ENCODE peak calls at places on chromosomes 13 and 19, in ten cellular contexts. X is GM20000, D is MCF 10A, U is IMR-90, I is lower leg skin, N is AG04450, J is upper lobe of right lung, G is breast epithelium, F is fibroblast of mammary gland, R is colonic mucosa. C is an unnamed sample.

GRCh38 chr19:24033962-24034342 is 53.0 kb upstream of the ZNF254 start:
- DNase-seq in X (peak), D (peak), U (peak), I (peak), N (peak), J (peak), G (peak), F (peak), R (peak), C (no peak)

GRCh38 chr13:38767506-38768265 is 80.8 kb downstream of the FREM2 start:
- DNase-seq in X (no peak), D (peak), U (no peak), I (no peak), N (no peak), J (no peak), G (no peak), F (no peak), R (no peak), C (no peak)

GRCh38 chr13:99345345-99345744 is 38.1 kb upstream of the GPR183 start:
- DNase-seq in X (no peak), D (no peak), U (no peak), I (no peak), N (no peak), J (no peak), G (no peak), F (no peak), R (no peak), C (no peak)

GRCh38 chr13:114268344-114269280 is 12.8 kb upstream of the UPF3A start:
- DNase-seq in X (no peak), D (no peak), U (no peak), I (no peak), N (no peak), J (no peak), G (no peak), F (no peak), R (no peak), C (no peak)

GRCh38 chr19:40464059-40465024 is 1.2 kb downstream of the BLVRB start:
- DNase-seq in X (peak), D (peak), U (peak), I (peak), N (peak), J (peak), G (peak), F (peak), R (peak), C (peak)

GRCh38 chr19:2905918-2906519 is 5.3 kb downstream of the ZNF57 start:
- DNase-seq in X (no peak), D (no peak), U (no peak), I (peak), N (no peak), J (no peak), G (no peak), F (no peak), R (no peak), C (no peak)

GRCh38 chr19:3785464-3785937 is 680 bp downstream of the MATK start:
- DNase-seq in X (no peak), D (no peak), U (no peak), I (no peak), N (no peak), J (no peak), G (no peak), F (no peak), R (no peak), C (no peak)

GRCh38 chr19:46115396-46116109 is 8.9 kb downstream of the IGFL3 start:
- DNase-seq in X (peak), D (peak), U (peak), I (no peak), N (peak), J (no peak), G (no peak), F (peak), R (no peak), C (no peak)

GRCh38 chr19:34500656-34501120 is 19.1 kb downstream of the WTIP start:
- DNase-seq in X (peak), D (no peak), U (no peak), I (peak), N (no peak), J (peak), G (no peak), F (no peak), R (no peak), C (no peak)

GRCh38 chr13:44402902-44403719 is 29.5 kb downstream of the SERP2 start:
- DNase-seq in X (no peak), D (no peak), U (no peak), I (no peak), N (no peak), J (no peak), G (peak), F (no peak), R (peak), C (peak)

GRCh38 chr13:108618233-108618632 is 11.2 kb upstream of the MYO16 start:
- DNase-seq in X (no peak), D (no peak), U (no peak), I (no peak), N (no peak), J (no peak), G (no peak), F (no peak), R (no peak), C (no peak)

GRCh38 chr13:31742102-31742695 is 2.9 kb downstream of the RXFP2 start:
- DNase-seq in X (peak), D (peak), U (peak), I (peak), N (peak), J (no peak), G (peak), F (peak), R (peak), C (peak)

GRCh38 chr19:10508707-10509106 is 5.6 kb upstream of the KEAP1 start:
- DNase-seq in X (no peak), D (peak), U (peak), I (no peak), N (no peak), J (no peak), G (no peak), F (peak), R (no peak), C (no peak)

GRCh38 chr19:1719519-1719918 is 33.8 kb upstream of the ONECUT3 start:
- DNase-seq in X (no peak), D (no peak), U (no peak), I (no peak), N (no peak), J (no peak), G (no peak), F (no peak), R (no peak), C (no peak)
- TF ChIP-seq CTCF in X (no peak), D (no peak), U (no peak), I (no peak), N (no peak), J (no peak), G (no peak), F (no peak), R (no peak), C (no peak)

DNA sequence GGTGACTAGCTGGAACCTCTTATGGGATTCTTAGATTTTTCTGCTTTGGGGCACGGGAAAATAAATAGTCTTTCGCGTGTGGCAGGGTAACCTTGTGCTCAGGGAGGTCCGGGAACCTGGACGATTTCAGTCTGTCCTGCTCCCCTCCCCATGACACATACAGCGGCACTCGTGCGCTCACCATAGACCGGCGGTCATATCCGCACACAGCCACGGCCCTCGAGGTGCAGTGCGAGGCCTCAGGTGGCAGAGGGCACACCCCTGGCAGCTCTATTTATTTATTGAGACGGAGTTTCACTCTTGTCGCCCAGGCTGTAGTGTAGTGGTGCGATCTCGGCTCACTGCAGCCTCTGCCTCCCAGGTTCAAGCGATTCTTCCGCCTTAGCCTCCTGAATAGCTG is 3.0 kb downstream of the ONECUT3 start:
- DNase-seq in X (no peak), D (no peak), U (no peak), I (no peak), N (no peak), J (no peak), G (no peak), F (no peak), R (no peak), C (no peak)
- TF ChIP-seq CTCF in X (no peak), D (no peak), U (no peak), I (no peak), N (no peak), J (no peak), G (no peak), F (no peak), R (no peak), C (no peak)

GRCh38 chr13:35704331-35704730 is 227.8 kb upstream of the MAB21L1 start:
- DNase-seq in X (no peak), D (no peak), U (peak), I (no peak), N (no peak), J (no peak), G (no peak), F (no peak), R (no peak), C (no peak)
- TF ChIP-seq CTCF in X (no peak), D (no peak), U (no peak), I (no peak), N (no peak), J (no peak), G (no peak), F (no peak), R (no peak), C (no peak)

DNA sequence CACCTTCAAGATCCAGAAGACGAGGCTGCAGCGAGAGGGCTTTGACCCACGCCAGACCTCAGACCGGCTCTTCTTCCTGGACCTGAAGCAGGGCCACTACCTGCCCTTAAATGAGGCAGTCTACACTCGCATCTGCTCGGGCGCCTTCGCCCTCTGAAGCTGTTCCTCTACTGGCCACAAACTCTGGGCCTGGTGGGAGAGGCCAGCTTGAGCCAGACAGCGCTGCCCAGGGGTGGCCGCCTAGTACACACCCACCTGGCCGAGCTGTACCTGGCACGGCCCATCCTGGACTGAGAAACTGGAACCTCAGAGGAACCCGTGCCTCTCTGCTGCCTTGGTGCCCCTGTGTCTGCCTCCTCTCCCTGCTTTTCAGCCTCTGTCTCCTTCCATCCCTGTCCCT is 7.0 kb upstream of the PGLS start:
- DNase-seq in X (no peak), D (no peak), U (no peak), I (no peak), N (no peak), J (no peak), G (no peak), F (no peak), R (no peak), C (no peak)
- TF ChIP-seq CTCF in X (no peak), D (no peak), U (no peak), I (no peak), N (no peak), J (no peak), G (no peak), F (no peak), R (no peak), C (no peak)

GRCh38 chr19:52585101-52585500 is 15.0 kb downstream of the ZNF701 start:
- DNase-seq in X (no peak), D (no peak), U (no peak), I (peak), N (no peak), J (no peak), G (no peak), F (peak), R (no peak), C (no peak)

GRCh38 chr19:52592301-52592700 is 22.2 kb downstream of the ZNF701 start:
- DNase-seq in X (no peak), D (no peak), U (no peak), I (no peak), N (no peak), J (no peak), G (no peak), F (no peak), R (no peak), C (no peak)

GRCh38 chr19:52585604-52586003 is 15.5 kb downstream of the ZNF701 start:
- DNase-seq in X (no peak), D (no peak), U (no peak), I (peak), N (no peak), J (no peak), G (no peak), F (no peak), R (no peak), C (no peak)

DNA sequence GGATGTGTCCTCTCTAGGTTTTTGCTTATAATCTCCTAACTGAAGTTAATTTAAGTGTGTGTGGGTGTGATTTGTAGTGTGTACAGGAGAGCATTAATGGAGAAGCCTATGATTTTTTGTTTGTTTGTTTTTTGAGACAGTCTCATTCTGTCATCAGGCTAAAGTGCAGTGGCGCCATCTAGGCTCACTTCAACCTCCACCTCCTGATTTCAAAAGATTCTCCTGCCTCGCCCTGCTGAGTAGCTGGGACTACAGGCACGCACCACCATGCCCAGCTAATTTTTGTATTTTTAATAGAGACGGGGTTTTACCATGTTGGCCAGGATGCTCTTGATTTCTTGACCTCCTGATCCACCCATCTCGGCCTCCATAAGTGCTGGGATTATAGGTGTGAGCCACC is 20.6 kb downstream of the ZNF701 start:
- DNase-seq in X (no peak), D (no peak), U (no peak), I (no peak), N (no peak), J (no peak), G (no peak), F (no peak), R (no peak), C (no peak)
- TF ChIP-seq CTCF in X (no peak), D (no peak), U (no peak), I (no peak), N (no peak), J (no peak), G (no peak), F (no peak), R (no peak), C (peak)

GRCh38 chr13:94115054-94115453 is 364.4 kb downstream of the DCT start:
- DNase-seq in X (no peak), D (no peak), U (no peak), I (no peak), N (no peak), J (no peak), G (no peak), F (no peak), R (no peak), C (no peak)
- TF ChIP-seq CTCF in X (no peak), D (no peak), U (no peak), I (no peak), N (no peak), J (no peak), G (no peak), F (peak), R (no peak), C (no peak)

DNA sequence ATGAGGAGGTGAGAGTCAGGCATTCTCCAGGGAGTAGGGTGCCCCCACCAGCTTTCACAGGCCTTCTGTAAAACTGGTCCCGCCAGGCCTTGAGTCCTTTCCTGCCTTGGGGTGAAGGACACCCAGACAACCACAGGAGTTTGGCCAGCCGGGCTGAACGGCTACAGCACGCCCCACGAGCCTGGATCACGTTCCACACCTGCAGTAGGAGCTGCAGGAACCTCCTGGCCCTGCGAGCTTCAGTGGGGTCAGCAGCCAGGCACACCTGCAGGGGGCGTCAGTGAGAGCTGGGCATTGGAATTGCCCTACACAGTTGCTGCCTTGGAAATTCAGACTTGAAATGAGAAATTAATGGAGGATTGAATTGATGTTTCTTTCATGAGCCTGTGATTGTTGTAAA is 45.7 kb downstream of the COL4A2 start:
- DNase-seq in X (no peak), D (no peak), U (no peak), I (peak), N (no peak), J (no peak), G (no peak), F (no peak), R (peak), C (no peak)
- TF ChIP-seq CTCF in X (peak), D (peak), U (peak), I (no peak), N (peak), J (no peak), G (no peak), F (peak), R (no peak), C (no peak)

DNA sequence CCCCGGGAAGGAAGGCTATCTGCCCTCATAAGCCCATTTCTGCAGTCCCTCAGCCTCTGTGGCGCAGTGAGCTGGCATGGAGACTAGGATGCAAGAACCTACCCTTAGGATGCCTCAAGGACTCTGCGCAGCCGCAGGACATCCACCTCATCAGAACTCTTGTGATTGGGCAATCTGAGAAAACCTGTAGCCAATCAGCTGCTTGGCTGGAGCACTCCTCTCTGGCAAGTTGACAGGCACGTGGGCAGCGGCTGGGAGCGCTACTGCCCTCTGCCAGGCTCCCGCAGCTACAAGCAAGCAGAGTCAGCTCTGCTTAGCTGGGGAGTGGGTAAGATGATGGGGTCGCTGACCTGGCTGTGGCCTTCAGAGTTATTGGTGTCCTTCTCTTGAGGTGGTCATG is 1.5 kb upstream of the ECSIT start:
- DNase-seq in X (no peak), D (peak), U (peak), I (peak), N (peak), J (peak), G (peak), F (peak), R (peak), C (peak)
- TF ChIP-seq CTCF in X (no peak), D (no peak), U (peak), I (no peak), N (peak), J (no peak), G (no peak), F (peak), R (no peak), C (peak)

DNA sequence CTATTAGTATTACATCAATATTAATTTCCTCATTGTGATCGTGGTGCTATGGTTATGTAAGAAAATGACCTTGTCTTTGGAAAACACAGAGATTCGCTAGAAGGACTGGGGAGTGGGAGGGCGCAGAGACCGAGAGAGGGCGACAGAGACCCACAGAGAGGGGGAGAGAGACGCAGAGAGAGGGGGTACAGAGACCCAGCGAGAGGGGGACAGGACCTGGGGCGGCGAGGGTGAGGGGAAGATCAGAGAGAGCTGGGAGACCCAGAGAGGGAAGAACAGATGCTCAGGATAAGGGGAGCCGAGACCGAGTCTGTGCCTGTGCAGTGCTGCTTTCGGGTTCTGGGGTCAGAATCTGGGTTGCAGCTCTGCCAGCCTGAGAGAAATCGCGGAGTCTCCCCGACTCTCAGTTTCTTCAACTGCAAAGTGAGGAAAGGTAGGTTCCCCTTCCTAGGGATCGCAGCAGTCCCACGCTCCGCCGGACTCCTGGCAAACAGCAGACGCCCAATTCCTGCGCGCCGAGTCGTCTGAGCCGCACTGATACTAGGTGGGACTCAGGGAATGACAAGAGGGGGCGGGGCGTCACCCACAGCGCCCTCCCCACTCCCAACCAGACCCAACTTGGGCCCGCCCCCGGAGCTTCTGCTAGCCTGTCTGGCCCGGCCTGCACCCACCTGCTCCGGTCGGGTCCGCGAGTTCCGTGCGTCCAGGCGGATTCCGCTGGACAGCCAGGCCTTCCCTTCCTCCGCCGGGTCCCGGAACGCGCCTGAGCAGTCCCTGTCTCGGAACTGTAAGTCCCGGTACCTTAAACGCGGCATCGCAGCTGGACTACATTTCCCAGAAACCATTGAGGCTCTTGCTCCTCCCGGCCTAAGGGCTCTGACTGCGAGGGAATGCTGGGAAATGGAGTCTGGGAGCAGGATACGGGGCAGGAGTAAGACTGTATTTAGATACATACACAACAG is 15.3 kb downstream of the IZUMO2 start:
- DNase-seq in X (peak), D (no peak), U (peak), I (peak), N (peak), J (peak), G (peak), F (peak), R (peak), C (peak)
- TF ChIP-seq CTCF in X (no peak), D (no peak), U (peak), I (no peak), N (peak), J (peak), G (peak), F (peak), R (peak), C (peak)